ENCODE peak calls at places on chromosomes 3 and 15, in nine cellular contexts. L is stomach, P is RCC 7860, W is fibroblast of lung, B is osteocyte, O is DND-41, H is neuronal stem cell, K is activated gamma-delta T cell, A is AG08396. Q is an unnamed sample.

GRCh38 chr3:69012836-69013255 is 638 bp downstream of the EOGT start:
- DNase-seq in L (peak), P (peak), W (peak), B (no peak), O (no peak), H (peak), K (no peak), A (peak), Q (no peak)

GRCh38 chr3:124360626-124361025 is 368.7 kb upstream of the ROPN1 start:
- DNase-seq in L (no peak), P (no peak), W (peak), B (no peak), O (no peak), H (peak), K (no peak), A (no peak), Q (no peak)

GRCh38 chr3:123535580-123535979 is 49.3 kb downstream of the HACD2 start:
- DNase-seq in L (no peak), P (peak), W (peak), B (no peak), O (no peak), H (no peak), K (no peak), A (peak), Q (no peak)

GRCh38 chr15:66780973-66781718 is 79.1 kb downstream of the SMAD6 start:
- DNase-seq in L (no peak), P (no peak), W (no peak), B (no peak), O (no peak), H (no peak), K (no peak), A (no peak), Q (no peak)

GRCh38 chr3:10242182-10243065 is 5.8 kb upstream of the TATDN2 start:
- DNase-seq in L (no peak), P (peak), W (peak), B (no peak), O (peak), H (no peak), K (no peak), A (no peak), Q (peak)

GRCh38 chr15:71575474-71576045 is 234.8 kb upstream of the NR2E3 start:
- DNase-seq in L (no peak), P (peak), W (no peak), B (no peak), O (no peak), H (no peak), K (no peak), A (no peak), Q (no peak)

GRCh38 chr15:101138086-101138660 is 113.7 kb downstream of the CHSY1 start:
- DNase-seq in L (no peak), P (no peak), W (no peak), B (no peak), O (no peak), H (no peak), K (no peak), A (no peak), Q (no peak)

GRCh38 chr3:71726106-71726505 is 904 bp upstream of the EIF4E3 start:
- DNase-seq in L (no peak), P (no peak), W (no peak), B (no peak), O (peak), H (no peak), K (no peak), A (no peak), Q (no peak)

GRCh38 chr3:110332591-110332990 is 739.0 kb upstream of the NECTIN3 start:
- DNase-seq in L (no peak), P (no peak), W (no peak), B (no peak), O (no peak), H (no peak), K (no peak), A (no peak), Q (no peak)

GRCh38 chr3:10460951-10461563 is 44.3 kb downstream of the ATP2B2 start:
- DNase-seq in L (no peak), P (no peak), W (no peak), B (no peak), O (no peak), H (no peak), K (no peak), A (no peak), Q (no peak)

GRCh38 chr3:126961191-126961790 is 21.6 kb upstream of the PLXNA1 start:
- DNase-seq in L (no peak), P (no peak), W (peak), B (no peak), O (no peak), H (no peak), K (no peak), A (peak), Q (no peak)

GRCh38 chr3:64002248-64002647 is 21.0 kb downstream of the PSMD6 start:
- DNase-seq in L (no peak), P (no peak), W (no peak), B (no peak), O (no peak), H (no peak), K (no peak), A (no peak), Q (no peak)

GRCh38 chr15:43868412-43868811 is 41.6 kb downstream of the WDR76 start:
- DNase-seq in L (no peak), P (no peak), W (no peak), B (no peak), O (no peak), H (no peak), K (no peak), A (no peak), Q (no peak)

GRCh38 chr3:57731311-57731710 is 24.8 kb upstream of the SLMAP start:
- DNase-seq in L (no peak), P (no peak), W (peak), B (no peak), O (no peak), H (no peak), K (no peak), A (no peak), Q (no peak)

GRCh38 chr3:169769287-169770181 is at the start of gene ACTRT3:
- DNase-seq in L (peak), P (no peak), W (peak), B (peak), O (peak), H (peak), K (peak), A (peak), Q (no peak)

GRCh38 chr15:43209059-43209824 is 11.6 kb downstream of the EPB42 start:
- DNase-seq in L (no peak), P (no peak), W (no peak), B (peak), O (no peak), H (no peak), K (no peak), A (no peak), Q (no peak)

GRCh38 chr3:15428539-15428938 is 1.1 kb downstream of the EAF1 start:
- DNase-seq in L (no peak), P (peak), W (peak), B (no peak), O (no peak), H (no peak), K (no peak), A (peak), Q (no peak)

GRCh38 chr3:43346990-43347749 is 60.8 kb downstream of the SNRK start:
- DNase-seq in L (no peak), P (no peak), W (peak), B (no peak), O (peak), H (no peak), K (no peak), A (no peak), Q (peak)

GRCh38 chr15:83092309-83092976 is 15.0 kb upstream of the TM6SF1 start:
- DNase-seq in L (peak), P (no peak), W (peak), B (no peak), O (no peak), H (no peak), K (no peak), A (no peak), Q (no peak)

GRCh38 chr15:88467935-88468528 is 524 bp downstream of the MRPS11 start:
- DNase-seq in L (no peak), P (no peak), W (no peak), B (peak), O (peak), H (no peak), K (no peak), A (no peak), Q (no peak)

GRCh38 chr3:64667138-64667537 is 20.7 kb downstream of the ADAMTS9 start:
- DNase-seq in L (no peak), P (peak), W (no peak), B (no peak), O (no peak), H (no peak), K (no peak), A (no peak), Q (no peak)

GRCh38 chr3:180267202-180267843 is 230.6 kb upstream of the PEX5L start:
- DNase-seq in L (no peak), P (peak), W (no peak), B (no peak), O (peak), H (no peak), K (no peak), A (no peak), Q (peak)

GRCh38 chr15:97840501-97840900 is 120.0 kb upstream of the ARRDC4 start:
- DNase-seq in L (no peak), P (no peak), W (no peak), B (no peak), O (no peak), H (no peak), K (no peak), A (no peak), Q (no peak)